ENCODE peak calls at places on chromosomes 4 and X, in five cellular contexts. V is neuronal stem cell, I is mammary epithelial cell, D is PC-3, C is HCT116. P is an unnamed sample.

GRCh38 chrX:139820358-139820984 is 112.4 kb downstream of the ATP11C start:
- DNase-seq in C (no peak), V (no peak), I (no peak), D (no peak), P (no peak)

GRCh38 chr4:2289311-2289954 is 27.5 kb upstream of the MXD4 start:
- DNase-seq in V (no peak), I (no peak), D (no peak), C (no peak), P (no peak)

GRCh38 chr4:169179609-169180526 is 90.9 kb downstream of the SH3RF1 start:
- DNase-seq in V (no peak), I (no peak), D (no peak), C (no peak), P (no peak)

GRCh38 chr4:53573696-53574095 is 17.6 kb downstream of the LNX1 start:
- DNase-seq in C (no peak), I (no peak), V (no peak), D (no peak), P (no peak)

GRCh38 chr4:675980-676870 is 1.9 kb downstream of the MYL5 start:
- DNase-seq in D (no peak), V (no peak), C (no peak), I (no peak), P (no peak)

GRCh38 chrX:131010186-131010585 is 48.0 kb upstream of the ARHGAP36 start:
- DNase-seq in I (no peak), V (no peak), D (no peak), C (no peak), P (no peak)

GRCh38 chr4:5387457-5387856 is 320.9 kb downstream of the EVC2 start:
- DNase-seq in C (no peak), I (no peak), D (peak), V (no peak), P (no peak)

GRCh38 chrX:18574591-18574990 is 97.3 kb downstream of the RS1 start:
- DNase-seq in D (peak), C (no peak), V (no peak), I (peak), P (peak)

GRCh38 chr4:5795580-5795979 is 84.6 kb downstream of the EVC start:
- DNase-seq in D (no peak), I (no peak), V (no peak), C (no peak), P (no peak)

GRCh38 chr4:75980576-75980975 is 10.2 kb downstream of the SDAD1 start:
- DNase-seq in V (no peak), D (no peak), C (no peak), I (no peak), P (no peak)

GRCh38 chrX:15292861-15293260 is 22.6 kb downstream of the ASB11 start:
- DNase-seq in D (peak), V (no peak), C (no peak), I (peak), P (no peak)

GRCh38 chr4:147351083-147351787 is 129.7 kb upstream of the EDNRA start:
- DNase-seq in C (no peak), D (peak), I (peak), V (no peak), P (no peak)

GRCh38 chr4:152161676-152162330 is 374.1 kb downstream of the FBXW7 start:
- DNase-seq in D (peak), I (peak), C (no peak), V (no peak), P (no peak)

GRCh38 chrX:152136312-152136711 is 2.1 kb downstream of the MAGEA10 start:
- DNase-seq in C (no peak), V (no peak), I (no peak), D (no peak), P (no peak)

GRCh38 chr4:67892905-67893304 is 9.1 kb upstream of the TMPRSS11D start:
- DNase-seq in C (no peak), D (no peak), V (no peak), I (no peak), P (no peak)

GRCh38 chr4:98728433-98728832 is 70.0 kb upstream of the TSPAN5 start:
- DNase-seq in C (no peak), I (peak), D (peak), V (no peak), P (peak)

GRCh38 chr4:177482367-177482766 is 40.1 kb upstream of the AGA start:
- DNase-seq in D (no peak), I (no peak), V (no peak), C (no peak), P (no peak)

GRCh38 chrX:134749651-134750450 is 91.6 kb upstream of the PLAC1 start:
- DNase-seq in C (no peak), V (no peak), D (no peak), I (no peak), P (peak)

GRCh38 chrX:72621163-72621562 is 48.5 kb upstream of the HDAC8 start:
- DNase-seq in V (no peak), D (peak), I (no peak), C (no peak), P (no peak)

GRCh38 chr4:166012129-166013078 is 139.4 kb downstream of the TLL1 start:
- DNase-seq in D (peak), I (peak), V (no peak), C (no peak), P (peak)

GRCh38 chrX:153970398-153971123 is 1.1 kb downstream of the HCFC1 start:
- DNase-seq in C (no peak), V (peak), I (peak), D (peak), P (peak)

GRCh38 chr4:19508442-19508841 is 743.3 kb upstream of the SLIT2 start:
- DNase-seq in C (no peak), I (peak), D (no peak), V (no peak), P (no peak)

GRCh38 chr4:30828290-30828926 is 108.2 kb downstream of the PCDH7 start:
- DNase-seq in C (peak), D (no peak), V (no peak), I (peak), P (peak)

GRCh38 chrX:134670241-134670811 is 12.1 kb upstream of the PLAC1 start:
- DNase-seq in D (peak), I (peak), C (no peak), V (no peak), P (peak)

GRCh38 chr4:75820197-75820596 is 82.1 kb downstream of the PPEF2 start:
- DNase-seq in I (no peak), D (no peak), V (no peak), C (no peak), P (no peak)

GRCh38 chr4:174427562-174428140 is 94.6 kb downstream of the HPGD start:
- DNase-seq in I (peak), V (no peak), D (no peak), C (no peak), P (no peak)

GRCh38 chr4:1171306-1172227 is 816 bp downstream of the SPON2 start:
- DNase-seq in I (no peak), D (no peak), V (no peak), C (no peak), P (no peak)

GRCh38 chr4:10185518-10186227 is 69.1 kb upstream of the WDR1 start:
- DNase-seq in I (no peak), D (no peak), V (no peak), C (no peak), P (no peak)

GRCh38 chr4:57342406-57342805 is 232.2 kb upstream of the IGFBP7 start:
- DNase-seq in C (no peak), I (peak), V (no peak), D (peak), P (no peak)

GRCh38 chr4:77699731-77700210 is 94.2 kb downstream of the CXCL13 start:
- DNase-seq in V (peak), I (peak), D (peak), C (no peak), P (peak)

GRCh38 chrX:115650916-115651315 is 89.9 kb downstream of the PLS3 start:
- DNase-seq in I (peak), D (peak), V (peak), C (peak), P (peak)

DNA sequence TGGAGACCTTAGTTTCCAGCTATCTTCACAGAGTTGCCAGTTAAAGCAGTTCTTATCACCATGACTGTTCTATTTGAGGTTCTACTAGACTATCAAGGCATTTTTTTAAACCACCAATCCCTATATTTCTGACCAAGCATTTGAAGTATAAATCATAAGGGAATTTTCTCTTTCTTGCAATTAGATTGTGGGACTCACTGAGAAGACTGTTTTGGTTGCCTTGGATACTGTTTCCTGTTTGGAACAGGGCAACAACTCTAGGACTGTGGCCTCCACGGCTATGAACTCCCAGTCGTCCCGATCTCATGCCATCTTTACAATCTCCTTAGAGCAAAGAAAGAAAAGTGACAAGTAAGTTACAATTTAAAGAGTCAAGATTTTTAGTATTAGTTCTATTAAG is 11.8 kb downstream of the KIF4A start:
- DNase-seq in I (no peak), V (no peak), C (no peak), D (no peak), P (no peak)
- H2AFZ ChIP-seq in I (no peak), V (no peak), C (no peak), D (no peak), P (no peak)

DNA sequence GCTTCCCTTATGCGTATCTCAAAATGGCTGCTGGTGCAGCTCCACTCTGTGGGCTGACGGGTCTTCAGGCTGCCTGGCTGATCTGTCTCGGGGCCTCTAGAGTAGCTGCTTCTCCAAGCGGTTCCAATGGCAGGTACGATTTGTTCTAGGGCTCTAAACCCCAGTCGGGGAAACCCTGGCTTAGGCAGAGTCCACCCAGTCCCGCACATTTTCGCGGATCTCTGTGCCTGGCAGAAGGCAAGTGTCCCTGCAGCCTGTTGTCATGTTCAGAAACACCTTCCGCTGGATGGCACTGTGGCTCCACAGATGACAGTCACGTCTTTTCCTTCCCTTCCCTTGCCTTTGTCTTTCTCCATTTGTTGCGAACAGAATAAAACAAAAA is 54.4 kb downstream of the NBDY start:
- DNase-seq in I (peak), V (no peak), C (no peak), D (no peak), P (no peak)
- H2AFZ ChIP-seq in I (peak), V (peak), C (no peak), D (no peak), P (no peak)

GRCh38 chr4:97500423-97500822 is 642.9 kb downstream of the STPG2 start:
- DNase-seq in V (no peak), C (no peak), I (no peak), D (no peak), P (no peak)

GRCh38 chr4:97491856-97492255 is 651.4 kb downstream of the STPG2 start:
- DNase-seq in C (no peak), D (peak), V (no peak), I (no peak), P (no peak)

GRCh38 chr4:97498875-97499274 is 644.4 kb downstream of the STPG2 start:
- DNase-seq in D (peak), I (peak), C (peak), V (no peak), P (peak)

GRCh38 chr4:97493815-97494518 is 649.3 kb downstream of the STPG2 start:
- DNase-seq in C (peak), D (peak), V (no peak), I (peak), P (no peak)

DNA sequence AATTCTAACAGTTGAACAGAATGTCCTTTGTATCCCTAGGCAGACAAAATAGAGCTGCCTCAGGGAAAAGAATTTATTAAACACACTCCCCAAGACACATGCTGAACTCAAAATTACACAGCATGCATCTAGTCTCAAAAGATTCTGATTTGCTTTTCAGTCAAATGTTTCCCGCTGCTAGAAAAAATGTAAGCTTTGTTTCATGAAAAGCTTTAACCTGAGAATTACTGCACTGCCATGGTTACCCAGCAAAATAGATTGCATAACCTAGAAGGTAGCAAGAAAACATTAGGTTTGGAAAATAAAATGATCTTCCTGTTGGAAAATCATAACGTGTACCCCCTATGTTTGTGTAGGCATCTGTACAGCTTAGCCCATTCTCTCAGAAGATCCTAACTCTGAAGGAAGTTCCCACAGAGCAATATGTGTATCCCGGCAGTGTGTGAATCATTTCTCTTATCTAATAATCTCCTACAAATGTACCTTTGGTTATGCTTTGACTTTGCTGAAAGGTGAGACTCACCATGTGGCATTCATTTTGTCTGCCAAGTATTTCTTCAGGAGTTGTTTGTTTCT is 646.9 kb downstream of the STPG2 start:
- DNase-seq in V (no peak), D (peak), C (peak), I (peak), P (peak)
- H2AFZ ChIP-seq in V (peak), D (peak), C (peak), I (peak), P (no peak)

DNA sequence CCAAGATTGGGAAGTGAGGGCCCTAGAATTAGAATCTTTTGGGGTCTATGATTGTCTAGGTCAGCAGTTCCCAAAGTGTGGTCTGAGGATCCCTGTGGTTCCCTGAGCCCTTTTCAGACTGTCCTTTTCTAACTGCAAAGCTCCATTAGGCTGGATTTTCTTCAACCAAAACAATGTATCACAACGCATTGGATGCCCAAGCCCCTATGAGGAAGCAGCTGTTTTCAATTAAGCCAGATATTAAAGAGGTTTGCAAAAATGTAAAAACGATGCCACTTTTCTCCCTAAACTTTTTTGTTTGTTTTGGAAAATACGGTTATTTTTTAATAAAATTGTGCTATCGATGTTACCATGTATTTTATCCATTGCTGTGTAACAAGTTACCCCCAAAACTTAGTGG is 170.4 kb upstream of the BCOR start:
- DNase-seq in V (no peak), C (no peak), I (no peak), D (no peak), P (no peak)
- H2AFZ ChIP-seq in V (no peak), C (no peak), I (no peak), D (no peak), P (no peak)

GRCh38 chr4:188439641-188440311 is 300.5 kb downstream of the TRIML1 start:
- DNase-seq in I (peak), D (peak), V (no peak), C (no peak), P (peak)
- H2AFZ ChIP-seq in I (peak), D (no peak), V (peak), C (no peak), P (no peak)

DNA sequence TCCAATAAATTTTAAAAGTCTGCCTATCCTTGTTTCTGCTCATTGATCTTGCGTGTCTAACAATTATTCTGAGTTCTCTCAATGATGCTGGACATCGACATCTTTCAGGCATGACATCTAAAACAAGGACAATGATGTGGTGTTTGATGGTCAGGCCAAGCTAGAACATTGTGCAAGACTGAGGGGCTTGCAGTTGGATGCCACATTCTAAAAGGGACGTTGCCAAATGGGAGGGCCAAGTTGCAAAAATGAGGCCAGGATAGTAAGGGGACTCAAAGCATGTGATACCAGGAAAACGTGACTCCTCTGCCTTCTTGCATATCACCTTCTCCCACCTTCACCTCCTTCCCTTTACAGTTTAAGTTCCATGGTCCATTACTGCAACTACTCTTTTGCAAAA is 29.4 kb upstream of the NSUN7 start:
- DNase-seq in V (no peak), C (no peak), D (no peak), I (no peak), P (no peak)
- H2AFZ ChIP-seq in V (no peak), C (no peak), D (no peak), I (no peak), P (no peak)

GRCh38 chr4:94722748-94723147 is 35.0 kb upstream of the BMPR1B start:
- DNase-seq in D (no peak), I (no peak), C (no peak), V (no peak), P (no peak)

GRCh38 chr4:94726524-94727123 is 31.1 kb upstream of the BMPR1B start:
- DNase-seq in D (no peak), I (no peak), C (no peak), V (no peak), P (no peak)

GRCh38 chr4:94732358-94732698 is 25.4 kb upstream of the BMPR1B start:
- DNase-seq in D (no peak), C (no peak), V (no peak), I (no peak), P (no peak)

GRCh38 chr4:94724016-94724415 is 33.7 kb upstream of the BMPR1B start:
- DNase-seq in I (no peak), V (no peak), D (no peak), C (no peak), P (no peak)

GRCh38 chr4:94728056-94728766 is 29.5 kb upstream of the BMPR1B start:
- DNase-seq in C (no peak), V (no peak), I (no peak), D (no peak), P (no peak)
- H2AFZ ChIP-seq in C (no peak), V (peak), I (no peak), D (no peak), P (no peak)

GRCh38 chr4:26803462-26803861 is 57.2 kb upstream of the STIM2 start:
- DNase-seq in C (no peak), D (no peak), V (peak), I (no peak), P (no peak)

GRCh38 chr4:26804451-26804850 is 56.2 kb upstream of the STIM2 start:
- DNase-seq in C (no peak), V (no peak), I (no peak), D (no peak), P (no peak)

GRCh38 chr4:26804876-26805275 is 55.8 kb upstream of the STIM2 start:
- DNase-seq in D (no peak), V (no peak), I (no peak), C (no peak), P (no peak)

GRCh38 chr4:26806331-26806730 is 54.3 kb upstream of the STIM2 start:
- DNase-seq in I (peak), D (peak), C (no peak), V (no peak), P (no peak)

GRCh38 chr4:26802790-26803189 is 57.9 kb upstream of the STIM2 start:
- DNase-seq in C (no peak), V (no peak), D (no peak), I (no peak), P (no peak)
- H2AFZ ChIP-seq in C (no peak), V (peak), D (no peak), I (no peak), P (no peak)

P was measured in PC-9.